ENCODE peak calls at places on chromosomes 16 and 17, in four cellular contexts. K, N, Z and C are unnamed samples.

GRCh38 chr16:7246578-7246977 is 86.1 kb upstream of the RBFOX1 start:
- DNase-seq in Z (no peak), N (no peak), K (no peak), C (no peak)

GRCh38 chr16:73996624-73997339 is 299.8 kb upstream of the PSMD7 start:
- DNase-seq in K (no peak), N (no peak), Z (no peak), C (no peak)

GRCh38 chr16:3459401-3460090 is 16.1 kb downstream of the NAA60 start:
- DNase-seq in K (peak; percentile 29), Z (no peak), N (no peak), C (no peak)

GRCh38 chr17:21174186-21174585 is 39.8 kb downstream of the TMEM11 start:
- DNase-seq in N (peak; percentile 47), Z (no peak), K (no peak), C (no peak)

GRCh38 chr16:48810803-48811453 is 200.9 kb upstream of the N4BP1 start:
- DNase-seq in N (no peak), K (no peak), Z (no peak), C (no peak)

GRCh38 chr16:29107299-29107698 is 122.4 kb downstream of the LAT start:
- DNase-seq in K (no peak), N (no peak), Z (no peak), C (no peak)

GRCh38 chr17:29430275-29430674 is 40.1 kb downstream of the TAOK1 start:
- DNase-seq in Z (no peak), N (no peak), K (no peak), C (no peak)

GRCh38 chr16:56985288-56985961 is 3.9 kb upstream of the NLRC5 start:
- DNase-seq in Z (peak; percentile 63), K (peak; percentile 85), N (peak; percentile 87), C (peak; percentile 91)

GRCh38 chr17:63950940-63951907 is 19.1 kb upstream of the CD79B start:
- DNase-seq in K (no peak), Z (no peak), N (no peak), C (no peak)

GRCh38 chr17:50039058-50039457 is 16.9 kb upstream of the ITGA3 start:
- DNase-seq in K (no peak), N (no peak), Z (no peak), C (no peak)

GRCh38 chr17:19646788-19647696 is 1.5 kb upstream of the ALDH3A2 start:
- DNase-seq in K (no peak), Z (no peak), N (peak; percentile 36), C (peak; percentile 40)

GRCh38 chr17:37194208-37194607 is 181.6 kb upstream of the C17orf78 start:
- DNase-seq in K (no peak), Z (no peak), N (no peak), C (no peak)

GRCh38 chr16:71412270-71413160 is 29.3 kb downstream of the TLE7 start:
- DNase-seq in K (peak; percentile 59), Z (peak; percentile 46), N (peak; percentile 71), C (peak; percentile 69)

GRCh38 chr16:11672206-11673090 is 4.2 kb downstream of the SNN start:
- DNase-seq in K (no peak), N (no peak), Z (no peak), C (no peak)

GRCh38 chr16:69176033-69176780 is 10.8 kb upstream of the SNTB2 start:
- DNase-seq in N (peak; percentile 63), K (peak; percentile 79), Z (no peak), C (peak; percentile 74)

GRCh38 chr17:30095507-30096244 is 20.9 kb upstream of the NSRP1 start:
- DNase-seq in K (peak; percentile 82), Z (no peak), N (peak; percentile 72), C (peak; percentile 80)

GRCh38 chr17:45432405-45433113 is at the start of gene ARHGAP27:
- DNase-seq in N (peak; percentile 23), Z (no peak), K (no peak), C (peak; percentile 10)

GRCh38 chr17:11144358-11145233 is 96.4 kb upstream of the SHISA6 start:
- DNase-seq in K (no peak), Z (peak; percentile 0), N (peak; percentile 2), C (peak; percentile 56)

GRCh38 chr16:79602615-79603014 is 2.1 kb upstream of the MAF start:
- DNase-seq in Z (no peak), N (no peak), K (no peak), C (no peak)

GRCh38 chr17:78986048-78986648 is 6.4 kb upstream of the LGALS3BP start:
- DNase-seq in K (peak; percentile 39), Z (no peak), N (peak; percentile 76), C (peak; percentile 56)
- TF ChIP-seq CTCF in K (no peak), Z (no peak), N (peak; percentile 50), C (peak; percentile 30)

GRCh38 chr16:21645261-21645721 is 7.1 kb downstream of the IGSF6 start:
- DNase-seq in N (peak; percentile 80), Z (no peak), K (peak; percentile 43), C (peak; percentile 40)
- H3K4me3 ChIP-seq in N (peak overlapping the region; percentile 36), Z (no peak overlapping the region), K (peak overlapping the region; percentile 30), C (no peak overlapping the region)

DNA sequence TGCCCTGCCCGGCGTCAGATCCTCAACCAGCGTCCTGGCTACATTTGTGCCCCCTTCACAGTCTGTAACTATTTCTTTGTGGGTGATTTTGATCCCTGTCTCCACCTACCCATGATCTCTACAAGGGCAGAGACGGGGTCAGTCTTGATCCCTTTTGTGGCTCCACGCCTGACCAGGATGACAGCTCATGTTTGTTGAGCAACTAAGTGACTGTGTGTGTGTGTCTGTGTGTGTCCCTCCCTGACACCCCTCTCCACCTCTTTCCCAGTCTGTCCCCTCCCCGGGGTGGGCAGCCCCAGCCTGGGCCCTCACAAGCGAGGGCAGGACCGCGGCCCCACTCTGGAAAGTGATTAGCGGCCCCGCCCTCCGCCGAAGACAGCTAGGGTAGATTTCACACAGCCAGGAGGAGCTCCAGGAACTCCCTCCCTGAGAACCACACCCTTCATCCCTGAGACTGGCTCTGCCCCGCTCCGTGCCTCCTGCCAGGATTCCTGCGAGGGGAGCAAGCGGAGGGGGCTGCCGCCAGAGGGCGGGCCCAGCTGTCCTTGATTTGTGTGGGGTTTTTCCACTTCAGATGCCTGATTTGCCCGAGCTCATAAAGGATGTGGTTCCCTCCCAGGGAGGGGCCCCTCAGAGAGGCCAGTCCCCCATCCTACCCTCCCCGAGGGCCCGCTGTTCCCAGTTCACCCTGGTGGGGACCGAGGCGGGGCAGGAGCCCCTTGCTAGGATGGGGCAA is 5.3 kb upstream of the HS3ST6 start:
- DNase-seq in Z (peak; percentile 66), K (no peak), N (peak; percentile 76), C (peak; percentile 22)
- TF ChIP-seq CTCF in Z (peak; percentile 66), K (peak; percentile 41), N (peak; percentile 48), C (peak; percentile 6)

DNA sequence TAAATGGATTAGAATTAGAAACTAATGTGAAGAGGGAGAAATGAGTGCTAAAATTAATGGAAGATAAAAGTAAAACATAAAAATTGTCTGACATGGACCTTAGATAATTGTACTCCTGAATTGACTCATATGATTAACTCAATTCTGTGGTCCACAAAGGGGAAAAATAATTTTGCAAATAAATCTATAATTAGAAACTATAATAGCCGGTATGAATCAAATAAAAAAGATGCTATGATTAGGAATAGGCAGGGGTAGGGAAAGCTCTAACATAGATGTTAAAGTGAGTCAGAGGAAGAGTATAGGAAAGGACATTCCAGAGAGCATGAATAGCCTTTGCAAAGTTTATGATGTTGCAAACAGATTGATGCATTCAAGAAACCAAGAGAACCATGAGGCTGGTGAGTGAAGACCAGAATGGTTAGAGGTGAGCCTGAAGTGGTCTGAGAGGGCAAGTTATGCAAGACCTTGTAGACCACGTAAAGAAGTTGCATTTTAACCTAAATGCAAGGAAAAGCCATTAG is 262.1 kb upstream of the CA10 start:
- DNase-seq in K (no peak), Z (no peak), N (no peak), C (no peak)
- H3K4me3 ChIP-seq in K (no peak overlapping the region), Z (no peak overlapping the region), N (no peak overlapping the region), C (no peak overlapping the region)

GRCh38 chr17:22707626-22708025 is 1015.3 kb downstream of the KCNJ18 start:
- DNase-seq in Z (no peak), N (no peak), K (no peak), C (no peak)

GRCh38 chr17:22703786-22704441 is 1011.6 kb downstream of the KCNJ18 start:
- DNase-seq in Z (no peak), K (no peak), N (no peak), C (no peak)

GRCh38 chr17:22704674-22705073 is 1012.4 kb downstream of the KCNJ18 start:
- DNase-seq in K (no peak), Z (no peak), N (no peak), C (no peak)

DNA sequence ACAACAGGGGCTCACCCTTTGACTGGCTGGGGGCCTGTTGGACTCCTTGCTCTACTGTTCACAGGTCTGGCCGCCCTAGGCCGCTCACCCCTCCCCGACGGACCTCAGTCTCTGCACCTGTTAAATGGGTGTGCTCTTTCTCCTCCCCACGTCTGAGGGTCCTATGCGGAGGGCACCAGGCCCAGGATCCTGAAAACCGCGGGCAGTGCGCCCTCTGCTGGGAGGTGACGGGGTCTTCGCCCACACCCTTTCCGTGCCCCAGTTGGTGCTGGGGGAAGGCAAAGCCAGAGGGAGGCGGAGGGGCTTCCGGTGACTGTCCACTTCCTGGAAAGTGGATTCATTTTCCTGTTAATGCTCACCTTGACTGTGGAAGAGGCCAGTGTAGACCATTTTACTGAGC is 1010.9 kb downstream of the KCNJ18 start:
- DNase-seq in K (no peak), Z (no peak), N (no peak), C (no peak)
- TF ChIP-seq CTCF in K (no peak), Z (peak; percentile 21), N (no peak), C (no peak)

GRCh38 chr17:8002646-8003593 is 505 bp downstream of the GUCY2D start:
- DNase-seq in K (no peak), N (no peak), Z (no peak), C (no peak)
- H3K4me3 ChIP-seq in K (no peak overlapping the region), N (no peak overlapping the region), Z (no peak overlapping the region), C (no peak overlapping the region)

DNA sequence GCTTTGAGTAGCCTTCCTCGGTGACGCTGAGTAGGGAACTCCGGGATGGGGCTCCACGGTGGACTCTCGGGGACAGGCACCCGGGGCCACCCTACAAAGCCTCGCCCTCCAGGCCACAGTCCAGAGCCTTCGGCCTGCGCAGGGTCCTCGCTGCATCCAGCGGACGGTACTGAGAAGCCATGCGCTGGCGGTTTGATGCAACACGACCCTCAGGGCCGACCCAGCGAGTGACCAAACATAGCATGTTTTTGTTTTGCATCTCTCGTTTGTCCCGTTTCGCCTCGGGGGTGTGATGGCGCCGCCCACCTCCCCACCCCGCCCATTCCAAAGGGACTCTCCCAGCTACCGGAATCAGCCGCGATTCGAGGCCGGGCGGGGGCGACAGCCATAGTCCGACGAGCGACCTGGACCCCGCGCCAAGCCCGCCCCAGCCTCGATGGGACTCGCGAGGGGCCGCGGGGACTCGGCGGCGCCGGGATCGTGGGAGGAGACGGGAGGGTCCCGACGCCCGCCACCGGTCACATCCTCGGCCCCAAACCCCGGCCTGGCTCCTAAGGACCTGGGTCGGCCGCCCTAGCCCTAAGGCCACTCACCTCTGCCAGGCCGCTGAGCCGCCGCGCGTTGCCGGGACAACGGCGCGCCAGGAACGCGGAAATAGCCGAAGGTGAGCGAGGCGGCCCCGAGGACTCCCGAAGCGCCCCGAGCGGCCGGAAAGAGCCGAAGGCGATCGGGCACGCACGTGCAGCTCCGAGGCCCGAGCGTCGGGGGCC is 1.6 kb downstream of the IFT140 start:
- DNase-seq in Z (peak; percentile 49), N (peak; percentile 84), K (peak; percentile 73), C (peak; percentile 79)
- TF ChIP-seq CTCF in Z (no peak), N (no peak), K (no peak), C (no peak)

GRCh38 chr17:74715144-74715543 is 2.4 kb upstream of the CD300LF start:
- DNase-seq in N (no peak), Z (no peak), K (no peak), C (no peak)
- H3K4me3 ChIP-seq in N (no peak overlapping the region), Z (no peak overlapping the region), K (no peak overlapping the region), C (no peak overlapping the region)